ENCODE peak calls at places on chromosome 19, in eight cellular contexts. Q is HepG2, P is K562, K is endothelial cell of umbilical vein, X is vagina, W is stomach, Y is transverse colon, C is esophagus muscularis mucosa. E is an unnamed sample.

GRCh38 chr19:16541526-16542044 is 652 bp downstream of the CHERP start:
- DNase-seq in Q (no peak), P (peak), K (peak), X (no peak), W (no peak), Y (no peak), C (no peak), E (no peak)

GRCh38 chr19:1143828-1144399 is 30.2 kb downstream of the SBNO2 start:
- DNase-seq in Q (no peak), P (no peak), K (no peak), X (no peak), W (no peak), Y (no peak), C (no peak), E (no peak)

GRCh38 chr19:52270266-52270885 is 989 bp downstream of the ZNF766 start:
- DNase-seq in Q (no peak), P (no peak), K (no peak), X (no peak), W (no peak), Y (peak), C (no peak), E (no peak)

GRCh38 chr19:20078696-20079095 is 896 bp downstream of the ZNF90 start:
- DNase-seq in Q (no peak), P (no peak), K (no peak), X (no peak), W (no peak), Y (peak), C (no peak), E (peak)

GRCh38 chr19:2239173-2239572 is 2.5 kb downstream of the SF3A2 start:
- DNase-seq in Q (no peak), P (no peak), K (no peak), X (no peak), W (no peak), Y (no peak), C (no peak), E (no peak)

GRCh38 chr19:10219678-10220077 is 11.5 kb downstream of the S1PR2 start:
- DNase-seq in Q (peak), P (peak), K (no peak), X (no peak), W (no peak), Y (no peak), C (no peak), E (no peak)

GRCh38 chr19:48629297-48629598 is 7.9 kb downstream of the DBP start:
- DNase-seq in Q (no peak), P (no peak), K (no peak), X (no peak), W (no peak), Y (peak), C (no peak), E (no peak)

GRCh38 chr19:57934820-57935665 is at the start of gene ZNF418:
- DNase-seq in Q (no peak), P (peak), K (peak), X (no peak), W (peak), Y (peak), C (no peak), E (peak)

GRCh38 chr19:799076-799881 is 2.0 kb downstream of the PTBP1 start:
- DNase-seq in Q (peak), P (peak), K (peak), X (no peak), W (no peak), Y (peak), C (no peak), E (no peak)

GRCh38 chr19:13098291-13099072 is 4.2 kb downstream of the LYL1 start:
- DNase-seq in Q (no peak), P (peak), K (peak), X (no peak), W (no peak), Y (no peak), C (no peak), E (peak)

DNA sequence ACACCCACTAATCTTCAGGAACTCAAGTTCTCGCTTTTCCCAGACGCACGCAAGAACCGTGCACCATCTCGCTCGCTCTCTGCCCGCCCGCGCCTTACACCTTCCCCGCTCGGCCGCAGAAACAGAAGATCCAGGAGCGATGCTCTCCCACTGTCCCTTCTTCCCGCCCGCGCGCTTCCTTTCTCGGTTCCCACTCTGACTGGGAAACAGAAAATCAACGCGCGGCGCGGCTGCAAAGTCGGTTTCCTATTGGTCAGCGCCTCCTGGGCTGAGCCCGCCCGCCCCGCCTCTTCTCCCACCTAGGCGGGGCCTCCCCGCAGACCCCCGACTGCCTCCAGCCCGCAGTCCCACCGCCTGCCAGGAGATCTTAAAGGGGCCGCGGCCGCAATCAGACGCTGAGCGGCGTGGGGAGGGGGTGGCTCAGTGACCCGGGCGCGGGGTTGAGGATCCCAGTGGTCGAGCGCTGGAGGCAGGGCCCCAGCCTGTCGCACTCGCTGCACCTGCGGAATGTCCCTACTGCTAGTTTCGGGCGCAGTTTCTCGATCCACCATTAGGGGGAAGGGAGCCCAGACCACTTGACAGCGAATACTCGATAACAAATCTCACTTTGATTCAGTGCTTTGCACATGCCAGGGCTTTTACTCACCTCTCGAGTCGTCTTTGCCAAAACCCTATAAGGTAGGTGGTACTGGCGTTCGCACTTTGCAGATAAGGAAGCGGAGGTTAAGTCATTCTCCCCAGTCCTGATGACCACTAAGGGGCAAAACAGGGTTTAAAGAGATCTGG is 700 bp upstream of the SLC25A23 start:
- DNase-seq in Q (peak), P (peak), K (peak), X (no peak), W (peak), Y (peak), C (peak), E (peak)
- TF ChIP-seq POLR2AphosphoS5 in Q (no peak), P (no peak), K (no peak), X (peak), W (peak), Y (peak), C (peak), E (peak)

DNA sequence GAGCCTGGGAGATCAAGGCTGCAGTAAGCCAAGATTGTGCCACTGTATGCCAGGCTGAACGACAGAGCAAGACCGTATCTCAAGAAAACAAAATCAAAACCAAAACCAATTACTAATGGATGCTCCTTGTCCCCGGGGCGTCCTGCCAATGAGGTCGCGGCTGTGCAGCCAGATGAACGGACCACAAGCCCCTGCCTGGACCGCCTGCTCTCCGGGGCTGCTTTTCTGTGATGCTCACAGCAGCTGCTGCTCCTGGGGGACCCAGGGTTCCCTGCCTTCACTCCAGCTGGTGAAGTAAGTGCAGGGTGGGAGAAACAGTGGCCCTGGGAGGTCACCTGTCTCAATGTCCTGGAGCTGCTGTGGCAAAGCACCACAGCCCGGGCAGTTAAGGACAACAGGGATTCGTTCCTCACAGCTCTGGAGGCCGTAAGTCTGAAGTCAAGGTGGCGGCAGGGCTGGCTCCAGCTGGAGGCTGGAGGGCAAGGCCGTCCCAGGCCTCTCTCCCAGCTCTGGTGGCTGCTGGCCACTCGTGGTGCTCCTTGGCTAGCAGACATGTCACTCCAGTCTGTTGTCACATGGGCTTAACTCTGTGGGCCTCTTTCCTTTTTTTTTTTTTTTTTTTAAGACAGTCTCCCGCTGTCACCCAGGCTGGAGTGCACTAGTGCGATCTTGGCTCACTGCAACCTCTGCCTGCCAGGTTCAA is 10.1 kb downstream of the COPE start:
- DNase-seq in Q (no peak), P (no peak), K (no peak), X (no peak), W (no peak), Y (no peak), C (no peak), E (no peak)
- H3K27ac ChIP-seq in Q (no peak), P (no peak), K (no peak), X (no peak), W (no peak), Y (no peak), C (no peak), E (no peak)

GRCh38 chr19:35178701-35179100 is 24.2 kb downstream of the FXYD5 start:
- DNase-seq in Q (no peak), P (no peak), K (no peak), X (no peak), W (no peak), Y (no peak), C (no peak), E (no peak)

GRCh38 chr19:35177377-35178274 is 23.1 kb downstream of the FXYD5 start:
- DNase-seq in Q (no peak), P (no peak), K (no peak), X (no peak), W (no peak), Y (no peak), C (no peak), E (no peak)

GRCh38 chr19:35179830-35180229 is 25.3 kb downstream of the FXYD5 start:
- DNase-seq in Q (no peak), P (no peak), K (no peak), X (no peak), W (no peak), Y (no peak), C (no peak), E (no peak)

GRCh38 chr19:35174226-35174625 is 19.7 kb downstream of the FXYD5 start:
- DNase-seq in Q (no peak), P (no peak), K (no peak), X (no peak), W (no peak), Y (no peak), C (no peak), E (no peak)

GRCh38 chr19:35176183-35176570 is 21.6 kb downstream of the FXYD5 start:
- DNase-seq in Q (no peak), P (no peak), K (no peak), X (no peak), W (no peak), Y (no peak), C (no peak), E (no peak)
- TF ChIP-seq POLR2AphosphoS5 in Q (no peak), P (no peak), K (no peak), X (no peak), W (no peak), Y (no peak), C (no peak), E (no peak)

GRCh38 chr19:31279436-31279765 is 69.8 kb downstream of the TSHZ3 start:
- DNase-seq in Q (no peak), P (no peak), K (no peak), X (no peak), W (no peak), Y (no peak), C (no peak), E (no peak)

GRCh38 chr19:31280266-31281006 is 68.8 kb downstream of the TSHZ3 start:
- DNase-seq in Q (no peak), P (no peak), K (no peak), X (no peak), W (no peak), Y (no peak), C (no peak), E (no peak)

GRCh38 chr19:31284621-31285020 is 64.6 kb downstream of the TSHZ3 start:
- DNase-seq in Q (no peak), P (no peak), K (no peak), X (no peak), W (no peak), Y (no peak), C (no peak), E (no peak)

GRCh38 chr19:31283701-31284100 is 65.5 kb downstream of the TSHZ3 start:
- DNase-seq in Q (no peak), P (no peak), K (no peak), X (no peak), W (no peak), Y (no peak), C (no peak), E (no peak)

GRCh38 chr19:31282346-31282745 is 66.9 kb downstream of the TSHZ3 start:
- DNase-seq in Q (no peak), P (no peak), K (no peak), X (no peak), W (no peak), Y (no peak), C (no peak), E (no peak)
- H3K27ac ChIP-seq in Q (no peak), P (no peak), K (no peak), X (no peak), W (no peak), Y (no peak), C (no peak), E (no peak)

GRCh38 chr19:27851002-27851481 is 1361.9 kb downstream of the UQCRFS1 start:
- DNase-seq in Q (no peak), P (no peak), K (no peak), X (no peak), W (no peak), Y (no peak), C (no peak), E (no peak)
- TF ChIP-seq POLR2AphosphoS5 in Q (no peak), P (no peak), K (no peak), X (no peak), W (no peak), Y (no peak), C (no peak), E (no peak)

GRCh38 chr19:33564836-33565338 is 43.3 kb upstream of the PEPD start:
- DNase-seq in Q (no peak), P (no peak), K (no peak), X (no peak), W (no peak), Y (no peak), C (no peak), E (no peak)

GRCh38 chr19:33569822-33570221 is 48.2 kb upstream of the PEPD start:
- DNase-seq in Q (no peak), P (no peak), K (no peak), X (no peak), W (no peak), Y (no peak), C (no peak), E (no peak)

GRCh38 chr19:33568706-33569105 is 47.1 kb upstream of the PEPD start:
- DNase-seq in Q (no peak), P (no peak), K (no peak), X (peak), W (no peak), Y (no peak), C (no peak), E (no peak)
- H3K27ac ChIP-seq in Q (no peak), P (no peak), K (no peak), X (no peak), W (no peak), Y (no peak), C (no peak), E (no peak)

E was measured in prostate gland.